ENCODE peak calls at places on chromosomes 6 and 20, in five cellular contexts. T, A, L, U and G are unnamed samples.

GRCh38 chr6:147711511-147711910 is 203.0 kb downstream of the SAMD5 start:
- DNase-seq in T (no peak), A (no peak), L (no peak), U (no peak), G (no peak)

GRCh38 chr6:39143238-39143930 is 28.4 kb upstream of the SAYSD1 start:
- DNase-seq in T (no peak), A (no peak), L (peak), U (no peak), G (no peak)

GRCh38 chr6:2061880-2062279 is 183.5 kb downstream of the GMDS start:
- DNase-seq in T (no peak), A (no peak), L (no peak), U (no peak), G (peak)

GRCh38 chr6:139828751-139829519 is 454.5 kb upstream of the CITED2 start:
- DNase-seq in T (no peak), A (no peak), L (no peak), U (no peak), G (no peak)

GRCh38 chr20:46683939-46684750 is 5.1 kb downstream of the TP53RK start:
- DNase-seq in T (peak), A (peak), L (no peak), U (peak), G (no peak)

GRCh38 chr6:53985361-53985760 is 125.9 kb upstream of the MLIP start:
- DNase-seq in T (no peak), A (no peak), L (no peak), U (no peak), G (no peak)

GRCh38 chr20:45972500-45973183 is 639 bp upstream of the ZNF335 start:
- DNase-seq in T (no peak), A (no peak), L (no peak), U (no peak), G (no peak)

GRCh38 chr6:13814938-13815575 is 700 bp upstream of the MCUR1 start:
- DNase-seq in T (no peak), A (no peak), L (no peak), U (no peak), G (no peak)

GRCh38 chr6:37477186-37477585 is 22.5 kb downstream of the CCDC167 start:
- DNase-seq in T (no peak), A (no peak), L (no peak), U (no peak), G (no peak)